ENCODE peak calls at places on chromosomes 11 and 22, in seven cellular contexts. One of them, this sample, is unnamed.

GRCh38 chr22:46561435-46561905 is 24.1 kb upstream of the CELSR1 start:
- DNase-seq in cardiac fibroblast: no peak
- DNase-seq in GM12864: peak
- DNase-seq in GM10248: peak
- DNase-seq in tibial artery: no peak
- DNase-seq in stomach: no peak
- DNase-seq in fibroblast of mammary gland: peak
- DNase-seq in this sample: peak

GRCh38 chr11:109130910-109131309 is 291.1 kb upstream of the C11orf87 start:
- DNase-seq in cardiac fibroblast: no peak
- DNase-seq in GM12864: no peak
- DNase-seq in GM10248: no peak
- DNase-seq in tibial artery: no peak
- DNase-seq in stomach: no peak
- DNase-seq in fibroblast of mammary gland: no peak
- DNase-seq in this sample: no peak

GRCh38 chr11:7314811-7315604 is 63.3 kb downstream of the SYT9 start:
- DNase-seq in cardiac fibroblast: no peak
- DNase-seq in GM12864: no peak
- DNase-seq in GM10248: no peak
- DNase-seq in tibial artery: no peak
- DNase-seq in stomach: no peak
- DNase-seq in fibroblast of mammary gland: no peak
- DNase-seq in this sample: no peak

GRCh38 chr11:100619484-100619883 is 67.6 kb upstream of the ARHGAP42 start:
- DNase-seq in cardiac fibroblast: peak
- DNase-seq in GM12864: no peak
- DNase-seq in GM10248: no peak
- DNase-seq in tibial artery: no peak
- DNase-seq in stomach: no peak
- DNase-seq in fibroblast of mammary gland: peak
- DNase-seq in this sample: no peak

GRCh38 chr11:44831605-44832394 is 105.0 kb downstream of the TSPAN18 start:
- DNase-seq in cardiac fibroblast: no peak
- DNase-seq in GM12864: no peak
- DNase-seq in GM10248: no peak
- DNase-seq in tibial artery: no peak
- DNase-seq in stomach: no peak
- DNase-seq in fibroblast of mammary gland: peak
- DNase-seq in this sample: no peak

GRCh38 chr22:25076281-25076680 is 123.4 kb upstream of the CRYBB3 start:
- DNase-seq in cardiac fibroblast: no peak
- DNase-seq in GM12864: no peak
- DNase-seq in GM10248: no peak
- DNase-seq in tibial artery: no peak
- DNase-seq in stomach: no peak
- DNase-seq in fibroblast of mammary gland: no peak
- DNase-seq in this sample: no peak

GRCh38 chr22:19994851-19995610 is 21.6 kb downstream of the ARVCF start:
- DNase-seq in cardiac fibroblast: no peak
- DNase-seq in GM12864: no peak
- DNase-seq in GM10248: no peak
- DNase-seq in tibial artery: no peak
- DNase-seq in stomach: no peak
- DNase-seq in fibroblast of mammary gland: peak
- DNase-seq in this sample: no peak

GRCh38 chr11:114525682-114526081 is 34.0 kb downstream of the NXPE1 start:
- DNase-seq in cardiac fibroblast: no peak
- DNase-seq in GM12864: no peak
- DNase-seq in GM10248: no peak
- DNase-seq in tibial artery: no peak
- DNase-seq in stomach: no peak
- DNase-seq in fibroblast of mammary gland: no peak
- DNase-seq in this sample: no peak

GRCh38 chr11:120858740-120859139 is 165.2 kb upstream of the TBCEL start:
- DNase-seq in cardiac fibroblast: peak
- DNase-seq in GM12864: no peak
- DNase-seq in GM10248: no peak
- DNase-seq in tibial artery: no peak
- DNase-seq in stomach: no peak
- DNase-seq in fibroblast of mammary gland: peak
- DNase-seq in this sample: no peak

GRCh38 chr22:45934659-45935341 is 42.2 kb downstream of the WNT7B start:
- DNase-seq in cardiac fibroblast: peak
- DNase-seq in GM12864: no peak
- DNase-seq in GM10248: no peak
- DNase-seq in tibial artery: no peak
- DNase-seq in stomach: peak
- DNase-seq in fibroblast of mammary gland: peak
- DNase-seq in this sample: no peak

GRCh38 chr11:132911186-132911585 is 621.1 kb downstream of the OPCML start:
- DNase-seq in cardiac fibroblast: peak
- DNase-seq in GM12864: no peak
- DNase-seq in GM10248: no peak
- DNase-seq in tibial artery: no peak
- DNase-seq in stomach: no peak
- DNase-seq in fibroblast of mammary gland: no peak
- DNase-seq in this sample: no peak

GRCh38 chr22:19886605-19887250 is 32.1 kb upstream of the GNB1L start:
- DNase-seq in cardiac fibroblast: peak
- DNase-seq in GM12864: no peak
- DNase-seq in GM10248: no peak
- DNase-seq in tibial artery: no peak
- DNase-seq in stomach: no peak
- DNase-seq in fibroblast of mammary gland: peak
- DNase-seq in this sample: no peak

GRCh38 chr22:30507670-30508069 is 2.2 kb upstream of the SEC14L4 start:
- DNase-seq in cardiac fibroblast: no peak
- DNase-seq in GM12864: no peak
- DNase-seq in GM10248: no peak
- DNase-seq in tibial artery: no peak
- DNase-seq in stomach: no peak
- DNase-seq in fibroblast of mammary gland: no peak
- DNase-seq in this sample: no peak

GRCh38 chr22:36445158-36445668 is 36.2 kb downstream of the TXN2 start:
- DNase-seq in cardiac fibroblast: peak
- DNase-seq in GM12864: no peak
- DNase-seq in GM10248: no peak
- DNase-seq in tibial artery: no peak
- DNase-seq in stomach: no peak
- DNase-seq in fibroblast of mammary gland: peak
- DNase-seq in this sample: no peak

GRCh38 chr11:47186076-47186936 is at the start of gene PACSIN3:
- DNase-seq in cardiac fibroblast: peak
- DNase-seq in GM12864: no peak
- DNase-seq in GM10248: peak
- DNase-seq in tibial artery: peak
- DNase-seq in stomach: peak
- DNase-seq in fibroblast of mammary gland: no peak
- DNase-seq in this sample: peak

GRCh38 chr11:93895106-93895862 is 44.9 kb upstream of the VSTM5 start:
- DNase-seq in cardiac fibroblast: peak
- DNase-seq in GM12864: peak
- DNase-seq in GM10248: no peak
- DNase-seq in tibial artery: no peak
- DNase-seq in stomach: no peak
- DNase-seq in fibroblast of mammary gland: peak
- DNase-seq in this sample: no peak

GRCh38 chr11:113006916-113007445 is 45.8 kb downstream of the NCAM1 start:
- DNase-seq in cardiac fibroblast: peak
- DNase-seq in GM12864: no peak
- DNase-seq in GM10248: no peak
- DNase-seq in tibial artery: no peak
- DNase-seq in stomach: no peak
- DNase-seq in fibroblast of mammary gland: no peak
- DNase-seq in this sample: no peak

GRCh38 chr11:31355817-31356216 is 13.7 kb downstream of the DCDC1 start:
- DNase-seq in cardiac fibroblast: no peak
- DNase-seq in GM12864: no peak
- DNase-seq in GM10248: no peak
- DNase-seq in tibial artery: no peak
- DNase-seq in stomach: no peak
- DNase-seq in fibroblast of mammary gland: peak
- DNase-seq in this sample: no peak

GRCh38 chr11:31355131-31355530 is 14.4 kb downstream of the DCDC1 start:
- DNase-seq in cardiac fibroblast: peak
- DNase-seq in GM12864: no peak
- DNase-seq in GM10248: no peak
- DNase-seq in tibial artery: no peak
- DNase-seq in stomach: no peak
- DNase-seq in fibroblast of mammary gland: peak
- DNase-seq in this sample: no peak
- TF ChIP-seq CTCF in cardiac fibroblast: no peak
- TF ChIP-seq CTCF in GM12864: no peak
- TF ChIP-seq CTCF in GM10248: no peak
- TF ChIP-seq CTCF in tibial artery: no peak
- TF ChIP-seq CTCF in stomach: no peak
- TF ChIP-seq CTCF in fibroblast of mammary gland: no peak
- TF ChIP-seq CTCF in this sample: no peak

GRCh38 chr22:22886546-22886945 is 1.1 kb upstream of the IGLL5 start:
- DNase-seq in cardiac fibroblast: no peak
- DNase-seq in GM12864: no peak
- DNase-seq in GM10248: no peak
- DNase-seq in tibial artery: no peak
- DNase-seq in stomach: no peak
- DNase-seq in fibroblast of mammary gland: no peak
- DNase-seq in this sample: no peak

GRCh38 chr22:22883090-22883727 is 4.4 kb upstream of the IGLL5 start:
- DNase-seq in cardiac fibroblast: no peak
- DNase-seq in GM12864: no peak
- DNase-seq in GM10248: no peak
- DNase-seq in tibial artery: peak
- DNase-seq in stomach: no peak
- DNase-seq in fibroblast of mammary gland: no peak
- DNase-seq in this sample: no peak

GRCh38 chr22:22884888-22885840 is 2.5 kb upstream of the IGLL5 start:
- DNase-seq in cardiac fibroblast: no peak
- DNase-seq in GM12864: peak
- DNase-seq in GM10248: peak
- DNase-seq in tibial artery: peak
- DNase-seq in stomach: no peak
- DNase-seq in fibroblast of mammary gland: no peak
- DNase-seq in this sample: peak

GRCh38 chr22:22882033-22882717 is 5.4 kb upstream of the IGLL5 start:
- DNase-seq in cardiac fibroblast: no peak
- DNase-seq in GM12864: peak
- DNase-seq in GM10248: peak
- DNase-seq in tibial artery: peak
- DNase-seq in stomach: no peak
- DNase-seq in fibroblast of mammary gland: no peak
- DNase-seq in this sample: no peak

DNA sequence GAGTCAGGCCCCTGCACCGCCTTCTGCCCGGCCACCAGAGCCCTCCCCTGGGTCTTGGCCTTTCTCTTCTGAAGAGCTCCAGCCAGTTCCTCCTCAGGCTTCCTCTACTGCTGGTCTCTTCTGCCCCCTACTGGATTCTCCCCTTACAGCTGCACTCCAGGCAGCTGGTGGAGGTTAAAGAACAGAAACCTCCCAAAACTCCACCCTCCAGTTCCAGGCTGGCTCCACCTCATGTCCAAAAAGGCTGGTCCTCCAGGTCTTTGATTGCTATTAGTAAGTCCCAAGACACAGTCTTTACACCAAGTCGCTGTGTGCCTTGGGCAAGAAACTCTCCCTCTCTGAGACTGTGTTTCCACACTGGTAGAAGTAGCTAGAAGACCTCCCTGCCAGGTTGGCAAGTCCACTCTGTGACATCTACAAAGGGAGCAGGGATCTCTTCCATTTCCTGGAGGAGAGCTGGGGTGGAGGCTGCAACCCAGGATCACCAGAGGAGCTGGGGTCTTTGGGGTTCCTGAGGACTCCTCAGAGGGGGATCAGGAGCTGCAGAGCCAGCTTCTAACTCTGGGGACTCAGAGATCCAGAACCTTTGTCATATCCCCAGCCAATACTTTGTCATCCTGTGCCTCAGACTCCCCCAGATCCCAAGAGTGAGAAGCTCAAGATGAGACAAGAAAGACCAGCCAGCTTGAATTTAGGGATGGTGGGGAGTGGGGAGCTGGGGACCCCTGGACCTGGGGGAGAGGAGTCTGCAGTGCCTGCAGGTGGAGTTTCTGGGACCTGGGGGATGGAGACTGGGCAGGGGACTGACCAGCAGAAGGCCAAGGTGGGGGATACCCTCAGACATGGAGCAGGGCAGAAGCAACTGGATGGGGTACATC is 3.4 kb upstream of the IGLL5 start:
- DNase-seq in cardiac fibroblast: peak
- DNase-seq in GM12864: peak
- DNase-seq in GM10248: peak
- DNase-seq in tibial artery: peak
- DNase-seq in stomach: peak
- DNase-seq in fibroblast of mammary gland: peak
- DNase-seq in this sample: peak
- TF ChIP-seq CTCF in cardiac fibroblast: peak
- TF ChIP-seq CTCF in GM12864: peak
- TF ChIP-seq CTCF in GM10248: peak
- TF ChIP-seq CTCF in tibial artery: peak
- TF ChIP-seq CTCF in stomach: no peak
- TF ChIP-seq CTCF in fibroblast of mammary gland: peak
- TF ChIP-seq CTCF in this sample: peak

DNA sequence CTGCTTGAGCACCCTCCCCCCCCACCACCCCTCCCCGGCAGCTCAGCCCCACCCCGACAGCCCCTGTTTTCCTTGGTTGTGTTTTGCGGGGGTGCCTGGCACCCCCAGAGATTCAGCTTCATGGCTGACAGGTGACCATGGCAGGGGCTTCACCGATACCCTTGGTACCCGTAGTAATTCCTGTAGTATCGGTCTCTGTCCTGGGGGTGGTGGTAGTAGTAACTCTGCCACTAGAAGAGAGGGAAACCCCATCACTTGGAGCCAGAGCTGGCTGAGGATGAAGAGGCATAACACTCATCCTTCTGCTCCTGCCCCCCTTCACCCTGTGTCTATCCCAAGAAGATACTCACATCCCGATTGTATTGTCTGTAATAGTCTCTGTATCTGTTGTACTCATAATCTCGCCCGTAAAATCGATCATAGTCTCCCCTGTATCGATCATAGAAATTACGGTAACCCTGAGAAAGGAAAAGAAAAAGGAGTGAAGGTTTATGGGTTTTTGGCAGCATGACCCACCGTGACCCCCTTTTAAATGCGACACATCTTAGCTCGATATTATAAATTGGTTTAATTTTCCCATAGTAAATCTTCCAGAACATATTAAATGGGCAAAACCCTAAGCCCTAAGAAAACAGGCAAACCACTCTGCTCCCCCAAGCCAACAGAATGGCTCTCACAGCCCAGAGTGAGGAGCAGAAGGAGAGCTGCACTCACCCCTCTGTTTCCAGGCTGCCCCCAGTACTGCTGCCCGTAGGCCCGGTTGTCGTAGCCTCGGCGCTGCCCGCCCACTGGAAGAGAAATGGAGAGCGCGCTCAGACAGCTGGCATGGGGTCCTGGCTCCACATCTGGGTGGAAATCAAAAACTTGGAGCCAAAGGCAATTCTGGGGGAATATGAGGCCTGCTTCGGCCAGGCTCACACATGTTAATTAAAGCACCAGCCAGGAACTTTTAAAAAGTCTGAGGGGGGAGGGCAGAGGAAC is 8.0 kb downstream of the GNG3 start:
- DNase-seq in cardiac fibroblast: no peak
- DNase-seq in GM12864: no peak
- DNase-seq in GM10248: no peak
- DNase-seq in tibial artery: peak
- DNase-seq in stomach: no peak
- DNase-seq in fibroblast of mammary gland: no peak
- DNase-seq in this sample: no peak
- TF ChIP-seq CTCF in cardiac fibroblast: no peak
- TF ChIP-seq CTCF in GM12864: no peak
- TF ChIP-seq CTCF in GM10248: no peak
- TF ChIP-seq CTCF in tibial artery: no peak
- TF ChIP-seq CTCF in stomach: no peak
- TF ChIP-seq CTCF in fibroblast of mammary gland: no peak
- TF ChIP-seq CTCF in this sample: no peak

GRCh38 chr22:26321469-26321913 is 107.6 kb upstream of the ASPHD2 start:
- DNase-seq in cardiac fibroblast: peak
- DNase-seq in GM12864: no peak
- DNase-seq in GM10248: no peak
- DNase-seq in tibial artery: no peak
- DNase-seq in stomach: no peak
- DNase-seq in fibroblast of mammary gland: peak
- DNase-seq in this sample: no peak
- TF ChIP-seq CTCF in cardiac fibroblast: no peak
- TF ChIP-seq CTCF in GM12864: no peak
- TF ChIP-seq CTCF in GM10248: no peak
- TF ChIP-seq CTCF in tibial artery: no peak
- TF ChIP-seq CTCF in stomach: no peak
- TF ChIP-seq CTCF in fibroblast of mammary gland: no peak
- TF ChIP-seq CTCF in this sample: no peak

This sample was measured in GM13976.